ENCODE peak calls at places on chromosome 20, in eight cellular contexts. One of them, this sample, is unnamed.
A peak's percentile ranks its signal among the peaks of the same experiment; 100 is the strongest.

GRCh38 chr20:20448891-20449290 is 81.0 kb downstream of the INSM1 start:
- DNase-seq in adrenal gland: no peak
- DNase-seq in A549: no peak
- DNase-seq in esophagus muscularis mucosa: no peak
- DNase-seq in body of pancreas: no peak
- DNase-seq in esophagus squamous epithelium: no peak
- DNase-seq in stomach: no peak
- DNase-seq in breast epithelium: no peak
- DNase-seq in this sample: no peak

GRCh38 chr20:9617940-9618339 is 103.5 kb downstream of the LAMP5 start:
- DNase-seq in adrenal gland: peak; percentile 61
- DNase-seq in A549: peak; percentile 89
- DNase-seq in esophagus muscularis mucosa: peak; percentile 45
- DNase-seq in body of pancreas: peak; percentile 77
- DNase-seq in esophagus squamous epithelium: no peak
- DNase-seq in stomach: peak; percentile 58
- DNase-seq in breast epithelium: no peak
- DNase-seq in this sample: peak; percentile 10

GRCh38 chr20:34079818-34080217 is 32.2 kb downstream of the EIF2S2 start:
- DNase-seq in adrenal gland: no peak
- DNase-seq in A549: no peak
- DNase-seq in esophagus muscularis mucosa: no peak
- DNase-seq in body of pancreas: no peak
- DNase-seq in esophagus squamous epithelium: no peak
- DNase-seq in stomach: no peak
- DNase-seq in breast epithelium: no peak
- DNase-seq in this sample: no peak

GRCh38 chr20:9617062-9617461 is 102.7 kb downstream of the LAMP5 start:
- DNase-seq in adrenal gland: peak; percentile 60
- DNase-seq in A549: peak; percentile 80
- DNase-seq in esophagus muscularis mucosa: no peak
- DNase-seq in body of pancreas: peak; percentile 79
- DNase-seq in esophagus squamous epithelium: no peak
- DNase-seq in stomach: peak; percentile 81
- DNase-seq in breast epithelium: no peak
- DNase-seq in this sample: peak; percentile 81

GRCh38 chr20:48594533-48594932 is 233.3 kb downstream of the PREX1 start:
- DNase-seq in adrenal gland: no peak
- DNase-seq in A549: no peak
- DNase-seq in esophagus muscularis mucosa: no peak
- DNase-seq in body of pancreas: no peak
- DNase-seq in esophagus squamous epithelium: no peak
- DNase-seq in stomach: no peak
- DNase-seq in breast epithelium: no peak
- DNase-seq in this sample: no peak

GRCh38 chr20:37384683-37385174 is 38.8 kb downstream of the SRC start:
- DNase-seq in adrenal gland: peak; percentile 77
- DNase-seq in A549: peak; percentile 79
- DNase-seq in esophagus muscularis mucosa: no peak
- DNase-seq in body of pancreas: peak; percentile 39
- DNase-seq in esophagus squamous epithelium: no peak
- DNase-seq in stomach: peak; percentile 69
- DNase-seq in breast epithelium: peak; percentile 45
- DNase-seq in this sample: peak; percentile 88

GRCh38 chr20:19473894-19474293 is 261.5 kb downstream of the SLC24A3 start:
- DNase-seq in adrenal gland: no peak
- DNase-seq in A549: no peak
- DNase-seq in esophagus muscularis mucosa: no peak
- DNase-seq in body of pancreas: no peak
- DNase-seq in esophagus squamous epithelium: no peak
- DNase-seq in stomach: no peak
- DNase-seq in breast epithelium: no peak
- DNase-seq in this sample: no peak

GRCh38 chr20:44016525-44016924 is 101.9 kb downstream of the TOX2 start:
- DNase-seq in adrenal gland: no peak
- DNase-seq in A549: no peak
- DNase-seq in esophagus muscularis mucosa: no peak
- DNase-seq in body of pancreas: no peak
- DNase-seq in esophagus squamous epithelium: no peak
- DNase-seq in stomach: no peak
- DNase-seq in breast epithelium: no peak
- DNase-seq in this sample: no peak

GRCh38 chr20:25341716-25342680 is 48.6 kb downstream of the ABHD12 start:
- DNase-seq in adrenal gland: no peak
- DNase-seq in A549: no peak
- DNase-seq in esophagus muscularis mucosa: no peak
- DNase-seq in body of pancreas: no peak
- DNase-seq in esophagus squamous epithelium: no peak
- DNase-seq in stomach: no peak
- DNase-seq in breast epithelium: no peak
- DNase-seq in this sample: no peak

GRCh38 chr20:48606117-48606840 is 221.5 kb downstream of the PREX1 start:
- DNase-seq in adrenal gland: no peak
- DNase-seq in A549: no peak
- DNase-seq in esophagus muscularis mucosa: no peak
- DNase-seq in body of pancreas: no peak
- DNase-seq in esophagus squamous epithelium: no peak
- DNase-seq in stomach: no peak
- DNase-seq in breast epithelium: no peak
- DNase-seq in this sample: no peak

GRCh38 chr20:25685276-25686080 is 11.2 kb downstream of the ZNF337 start:
- DNase-seq in adrenal gland: no peak
- DNase-seq in A549: no peak
- DNase-seq in esophagus muscularis mucosa: peak; percentile 82
- DNase-seq in body of pancreas: no peak
- DNase-seq in esophagus squamous epithelium: no peak
- DNase-seq in stomach: no peak
- DNase-seq in breast epithelium: no peak
- DNase-seq in this sample: no peak

GRCh38 chr20:48260370-48260769 is 475.1 kb upstream of the SULF2 start:
- DNase-seq in adrenal gland: no peak
- DNase-seq in A549: no peak
- DNase-seq in esophagus muscularis mucosa: no peak
- DNase-seq in body of pancreas: no peak
- DNase-seq in esophagus squamous epithelium: no peak
- DNase-seq in stomach: no peak
- DNase-seq in breast epithelium: no peak
- DNase-seq in this sample: no peak

GRCh38 chr20:19026901-19027644 is 185.4 kb upstream of the SLC24A3 start:
- DNase-seq in adrenal gland: no peak
- DNase-seq in A549: no peak
- DNase-seq in esophagus muscularis mucosa: peak; percentile 83
- DNase-seq in body of pancreas: no peak
- DNase-seq in esophagus squamous epithelium: no peak
- DNase-seq in stomach: no peak
- DNase-seq in breast epithelium: no peak
- DNase-seq in this sample: no peak

GRCh38 chr20:15544727-15545126 is 1028.5 kb downstream of the KIF16B start:
- DNase-seq in adrenal gland: no peak
- DNase-seq in A549: no peak
- DNase-seq in esophagus muscularis mucosa: no peak
- DNase-seq in body of pancreas: no peak
- DNase-seq in esophagus squamous epithelium: no peak
- DNase-seq in stomach: no peak
- DNase-seq in breast epithelium: no peak
- DNase-seq in this sample: no peak

GRCh38 chr20:1294497-1294896 is 28.4 kb downstream of the SNPH start:
- DNase-seq in adrenal gland: no peak
- DNase-seq in A549: no peak
- DNase-seq in esophagus muscularis mucosa: no peak
- DNase-seq in body of pancreas: no peak
- DNase-seq in esophagus squamous epithelium: no peak
- DNase-seq in stomach: no peak
- DNase-seq in breast epithelium: no peak
- DNase-seq in this sample: no peak

GRCh38 chr20:1423625-1424106 is 30.8 kb upstream of the FKBP1A start:
- DNase-seq in adrenal gland: peak; percentile 42
- DNase-seq in A549: peak; percentile 78
- DNase-seq in esophagus muscularis mucosa: peak; percentile 87
- DNase-seq in body of pancreas: peak; percentile 85
- DNase-seq in esophagus squamous epithelium: no peak
- DNase-seq in stomach: peak; percentile 77
- DNase-seq in breast epithelium: no peak
- DNase-seq in this sample: peak; percentile 52

GRCh38 chr20:45406260-45407066 is 1.6 kb upstream of the DBNDD2 start:
- DNase-seq in adrenal gland: peak; percentile 70
- DNase-seq in A549: peak; percentile 25
- DNase-seq in esophagus muscularis mucosa: no peak
- DNase-seq in body of pancreas: peak; percentile 70
- DNase-seq in esophagus squamous epithelium: no peak
- DNase-seq in stomach: peak; percentile 71
- DNase-seq in breast epithelium: no peak
- DNase-seq in this sample: no peak

GRCh38 chr20:34559311-34560140 is 1.0 kb downstream of the MAP1LC3A start:
- DNase-seq in adrenal gland: peak; percentile 37
- DNase-seq in A549: no peak
- DNase-seq in esophagus muscularis mucosa: no peak
- DNase-seq in body of pancreas: peak; percentile 25
- DNase-seq in esophagus squamous epithelium: no peak
- DNase-seq in stomach: no peak
- DNase-seq in breast epithelium: no peak
- DNase-seq in this sample: peak; percentile 19

GRCh38 chr20:58202039-58202438 is 26.4 kb downstream of the ANKRD60 start:
- DNase-seq in adrenal gland: no peak
- DNase-seq in A549: no peak
- DNase-seq in esophagus muscularis mucosa: no peak
- DNase-seq in body of pancreas: no peak
- DNase-seq in esophagus squamous epithelium: no peak
- DNase-seq in stomach: no peak
- DNase-seq in breast epithelium: no peak
- DNase-seq in this sample: no peak

GRCh38 chr20:54140927-54141566 is 32.7 kb downstream of the CYP24A1 start:
- DNase-seq in adrenal gland: no peak
- DNase-seq in A549: peak; percentile 78
- DNase-seq in esophagus muscularis mucosa: no peak
- DNase-seq in body of pancreas: no peak
- DNase-seq in esophagus squamous epithelium: no peak
- DNase-seq in stomach: no peak
- DNase-seq in breast epithelium: no peak
- DNase-seq in this sample: no peak

GRCh38 chr20:38855356-38855755 is 49.9 kb downstream of the PPP1R16B start:
- DNase-seq in adrenal gland: no peak
- DNase-seq in A549: no peak
- DNase-seq in esophagus muscularis mucosa: no peak
- DNase-seq in body of pancreas: no peak
- DNase-seq in esophagus squamous epithelium: no peak
- DNase-seq in stomach: no peak
- DNase-seq in breast epithelium: no peak
- DNase-seq in this sample: no peak

GRCh38 chr20:47235111-47235510 is 121.4 kb downstream of the ZMYND8 start:
- DNase-seq in adrenal gland: no peak
- DNase-seq in A549: no peak
- DNase-seq in esophagus muscularis mucosa: no peak
- DNase-seq in body of pancreas: no peak
- DNase-seq in esophagus squamous epithelium: no peak
- DNase-seq in stomach: no peak
- DNase-seq in breast epithelium: no peak
- DNase-seq in this sample: no peak

GRCh38 chr20:47235853-47236638 is 120.5 kb downstream of the ZMYND8 start:
- DNase-seq in adrenal gland: no peak
- DNase-seq in A549: no peak
- DNase-seq in esophagus muscularis mucosa: no peak
- DNase-seq in body of pancreas: no peak
- DNase-seq in esophagus squamous epithelium: no peak
- DNase-seq in stomach: no peak
- DNase-seq in breast epithelium: no peak
- DNase-seq in this sample: no peak

GRCh38 chr20:47237715-47238114 is 118.8 kb downstream of the ZMYND8 start:
- DNase-seq in adrenal gland: no peak
- DNase-seq in A549: no peak
- DNase-seq in esophagus muscularis mucosa: no peak
- DNase-seq in body of pancreas: no peak
- DNase-seq in esophagus squamous epithelium: no peak
- DNase-seq in stomach: no peak
- DNase-seq in breast epithelium: no peak
- DNase-seq in this sample: no peak

GRCh38 chr20:47238780-47239769 is 117.4 kb downstream of the ZMYND8 start:
- DNase-seq in adrenal gland: no peak
- DNase-seq in A549: no peak
- DNase-seq in esophagus muscularis mucosa: no peak
- DNase-seq in body of pancreas: no peak
- DNase-seq in esophagus squamous epithelium: no peak
- DNase-seq in stomach: no peak
- DNase-seq in breast epithelium: no peak
- DNase-seq in this sample: no peak

GRCh38 chr20:47236639-47236900 is 119.9 kb downstream of the ZMYND8 start:
- DNase-seq in adrenal gland: no peak
- DNase-seq in A549: no peak
- DNase-seq in esophagus muscularis mucosa: no peak
- DNase-seq in body of pancreas: no peak
- DNase-seq in esophagus squamous epithelium: no peak
- DNase-seq in stomach: no peak
- DNase-seq in breast epithelium: no peak
- DNase-seq in this sample: no peak
- TF ChIP-seq POLR2A in adrenal gland: no peak
- TF ChIP-seq POLR2A in A549: no peak
- TF ChIP-seq POLR2A in esophagus muscularis mucosa: no peak
- TF ChIP-seq POLR2A in body of pancreas: no peak
- TF ChIP-seq POLR2A in esophagus squamous epithelium: no peak
- TF ChIP-seq POLR2A in stomach: no peak
- TF ChIP-seq POLR2A in breast epithelium: no peak
- TF ChIP-seq POLR2A in this sample: no peak

GRCh38 chr20:32482251-32483220 is 102.6 kb downstream of the NOL4L start:
- DNase-seq in adrenal gland: peak; percentile 57
- DNase-seq in A549: no peak
- DNase-seq in esophagus muscularis mucosa: no peak
- DNase-seq in body of pancreas: peak; percentile 44
- DNase-seq in esophagus squamous epithelium: no peak
- DNase-seq in stomach: peak; percentile 55
- DNase-seq in breast epithelium: no peak
- DNase-seq in this sample: no peak
- TF ChIP-seq POLR2A in adrenal gland: peak; percentile 6
- TF ChIP-seq POLR2A in A549: no peak
- TF ChIP-seq POLR2A in esophagus muscularis mucosa: no peak
- TF ChIP-seq POLR2A in body of pancreas: no peak
- TF ChIP-seq POLR2A in esophagus squamous epithelium: no peak
- TF ChIP-seq POLR2A in stomach: no peak
- TF ChIP-seq POLR2A in breast epithelium: no peak
- TF ChIP-seq POLR2A in this sample: no peak

GRCh38 chr20:62635852-62636251 is 6.5 kb upstream of the SLCO4A1 start:
- DNase-seq in adrenal gland: no peak
- DNase-seq in A549: no peak
- DNase-seq in esophagus muscularis mucosa: no peak
- DNase-seq in body of pancreas: no peak
- DNase-seq in esophagus squamous epithelium: no peak
- DNase-seq in stomach: no peak
- DNase-seq in breast epithelium: no peak
- DNase-seq in this sample: no peak
- TF ChIP-seq POLR2A in adrenal gland: no peak
- TF ChIP-seq POLR2A in A549: no peak
- TF ChIP-seq POLR2A in esophagus muscularis mucosa: no peak
- TF ChIP-seq POLR2A in body of pancreas: no peak
- TF ChIP-seq POLR2A in esophagus squamous epithelium: no peak
- TF ChIP-seq POLR2A in stomach: no peak
- TF ChIP-seq POLR2A in breast epithelium: no peak
- TF ChIP-seq POLR2A in this sample: no peak

DNA sequence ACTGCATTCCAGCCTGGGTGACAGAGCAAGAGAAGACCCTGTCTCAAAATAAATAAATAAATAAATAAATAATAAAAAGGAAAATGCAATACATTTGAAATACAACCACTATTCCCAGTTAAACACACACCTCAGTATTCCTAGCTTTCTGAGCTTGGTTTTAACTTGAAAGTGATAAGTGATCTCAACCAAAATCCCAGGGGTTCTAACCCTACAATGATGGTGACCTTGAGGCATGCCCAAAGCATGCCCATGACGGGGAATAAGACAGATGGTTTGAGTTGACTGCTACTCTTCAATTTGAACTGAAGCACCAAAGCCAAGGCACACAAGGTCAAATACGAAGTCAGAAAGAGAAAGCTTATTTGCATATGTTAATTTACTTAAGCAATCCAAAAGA is 96.9 kb downstream of the ZFP64 start:
- DNase-seq in adrenal gland: no peak
- DNase-seq in A549: no peak
- DNase-seq in esophagus muscularis mucosa: no peak
- DNase-seq in body of pancreas: no peak
- DNase-seq in esophagus squamous epithelium: no peak
- DNase-seq in stomach: no peak
- DNase-seq in breast epithelium: no peak
- DNase-seq in this sample: no peak
- TF ChIP-seq POLR2A in adrenal gland: no peak
- TF ChIP-seq POLR2A in A549: no peak
- TF ChIP-seq POLR2A in esophagus muscularis mucosa: no peak
- TF ChIP-seq POLR2A in body of pancreas: no peak
- TF ChIP-seq POLR2A in esophagus squamous epithelium: no peak
- TF ChIP-seq POLR2A in stomach: no peak
- TF ChIP-seq POLR2A in breast epithelium: no peak
- TF ChIP-seq POLR2A in this sample: no peak

This sample was measured in erythroblast.